ENCODE peak calls at places on chromosomes 16 and 17, in four cellular contexts. Z is PC-3; C is CD8-positive, alpha-beta memory T cell; U is NCI-H510A. M is an unnamed sample.

GRCh38 chr16:20868890-20869289 is 31.3 kb downstream of the DCUN1D3 start:
- DNase-seq in Z (no peak), C (no peak), U (no peak), M (peak; percentile 37)

GRCh38 chr16:69534720-69535119 is 31.0 kb upstream of the NFAT5 start:
- DNase-seq in Z (no peak), C (no peak), U (no peak), M (no peak)

GRCh38 chr16:8867483-8868271 is 1.1 kb downstream of the CARHSP1 start:
- DNase-seq in Z (no peak), C (no peak), U (no peak), M (peak; percentile 45)

GRCh38 chr16:24906199-24906808 is 60.5 kb downstream of the SLC5A11 start:
- DNase-seq in Z (peak; percentile 41), C (no peak), U (no peak), M (peak; percentile 19)

GRCh38 chr17:1177099-1177996 is 2.4 kb downstream of the ABR start:
- DNase-seq in Z (peak; percentile 19), C (no peak), U (no peak), M (no peak)

GRCh38 chr17:65017375-65017774 is 39.2 kb downstream of the GNA13 start:
- DNase-seq in Z (no peak), C (no peak), U (no peak), M (no peak)

GRCh38 chr16:71337631-71338030 is 20.9 kb upstream of the CALB2 start:
- DNase-seq in Z (no peak), C (no peak), U (no peak), M (peak; percentile 78)

GRCh38 chr16:72098936-72099335 is 5.3 kb downstream of the DHX38 start:
- DNase-seq in Z (no peak), C (no peak), U (no peak), M (no peak)

GRCh38 chr17:53012364-53012763 is 810.4 kb upstream of the KIF2B start:
- DNase-seq in Z (no peak), C (no peak), U (no peak), M (no peak)

GRCh38 chr16:84056933-84057332 is 14.3 kb upstream of the SLC38A8 start:
- DNase-seq in Z (no peak), C (no peak), U (no peak), M (no peak)

GRCh38 chr16:75236232-75236631 is 15.2 kb downstream of the BCAR1 start:
- DNase-seq in Z (no peak), C (peak; percentile 26), U (no peak), M (no peak)

GRCh38 chr17:74776044-74776962 is at the start of gene NAT9:
- DNase-seq in Z (peak; percentile 99), C (peak; percentile 97), U (peak; percentile 89), M (peak; percentile 97)

M was measured in HT-29.